ENCODE peak calls at places on chromosomes 3 and 15, in four cellular contexts. H is GM23338, R is WERI-Rb-1, X is NB4. Q is an unnamed sample.

GRCh38 chr3:129593595-129594339 is 12.7 kb downstream of the PLXND1 start:
- DNase-seq in H (peak), R (peak), X (peak), Q (no peak)

GRCh38 chr3:73784647-73785420 is 160.1 kb upstream of the PDZRN3 start:
- DNase-seq in H (no peak), R (no peak), X (no peak), Q (peak)

GRCh38 chr3:122186372-122186771 is 2.9 kb downstream of the CASR start:
- DNase-seq in H (no peak), R (no peak), X (no peak), Q (no peak)

GRCh38 chr3:43736558-43736995 is 45.8 kb downstream of the ABHD5 start:
- DNase-seq in H (no peak), R (no peak), X (no peak), Q (peak)

GRCh38 chr3:108296239-108296638 is at the start of gene HHLA2:
- DNase-seq in H (no peak), R (no peak), X (no peak), Q (peak)

GRCh38 chr3:185813691-185814215 is 11.1 kb downstream of the IGF2BP2 start:
- DNase-seq in H (peak), R (no peak), X (no peak), Q (peak)

GRCh38 chr3:47315069-47315647 is 32.4 kb downstream of the KLHL18 start:
- DNase-seq in H (no peak), R (no peak), X (no peak), Q (no peak)

GRCh38 chr15:23055316-23055715 is 15.9 kb upstream of the TUBGCP5 start:
- DNase-seq in H (no peak), R (no peak), X (no peak), Q (no peak)

GRCh38 chr3:197466586-197467399 is 89.0 kb downstream of the BDH1 start:
- DNase-seq in H (no peak), R (peak), X (peak), Q (peak)

GRCh38 chr15:31905054-31905453 is 125.3 kb upstream of the CHRNA7 start:
- DNase-seq in H (peak), R (peak), X (no peak), Q (no peak)

GRCh38 chr3:197478746-197479668 is 76.8 kb downstream of the BDH1 start:
- DNase-seq in H (no peak), R (no peak), X (peak), Q (no peak)

GRCh38 chr3:50165388-50166308 is 10.5 kb downstream of the SEMA3F start:
- DNase-seq in H (no peak), R (no peak), X (no peak), Q (peak)

GRCh38 chr3:171620825-171621434 is 160.7 kb upstream of the TNIK start:
- DNase-seq in H (no peak), R (no peak), X (no peak), Q (peak)

GRCh38 chr3:188361888-188362287 is 207.9 kb downstream of the LPP start:
- DNase-seq in H (no peak), R (no peak), X (no peak), Q (no peak)

GRCh38 chr3:43105224-43105596 is 669 bp downstream of the POMGNT2 start:
- DNase-seq in H (peak), R (no peak), X (no peak), Q (no peak)

GRCh38 chr15:80120636-80121035 is 32.2 kb upstream of the FAH start:
- DNase-seq in H (no peak), R (no peak), X (no peak), Q (no peak)

GRCh38 chr3:70003119-70003518 is 3.6 kb downstream of the SAMMSON start:
- DNase-seq in H (no peak), R (no peak), X (no peak), Q (no peak)

GRCh38 chr3:52231502-52232278 is 6.2 kb upstream of the TLR9 start:
- DNase-seq in H (peak), R (peak), X (peak), Q (peak)

GRCh38 chr15:35833590-35833989 is 287.6 kb upstream of the DPH6 start:
- DNase-seq in H (no peak), R (no peak), X (no peak), Q (no peak)

GRCh38 chr3:9175421-9175820 is 74.0 kb downstream of the SRGAP3 start:
- DNase-seq in H (no peak), R (no peak), X (no peak), Q (no peak)

GRCh38 chr15:46293550-46293949 is 658.7 kb downstream of the SQOR start:
- DNase-seq in H (peak), R (no peak), X (no peak), Q (no peak)

DNA sequence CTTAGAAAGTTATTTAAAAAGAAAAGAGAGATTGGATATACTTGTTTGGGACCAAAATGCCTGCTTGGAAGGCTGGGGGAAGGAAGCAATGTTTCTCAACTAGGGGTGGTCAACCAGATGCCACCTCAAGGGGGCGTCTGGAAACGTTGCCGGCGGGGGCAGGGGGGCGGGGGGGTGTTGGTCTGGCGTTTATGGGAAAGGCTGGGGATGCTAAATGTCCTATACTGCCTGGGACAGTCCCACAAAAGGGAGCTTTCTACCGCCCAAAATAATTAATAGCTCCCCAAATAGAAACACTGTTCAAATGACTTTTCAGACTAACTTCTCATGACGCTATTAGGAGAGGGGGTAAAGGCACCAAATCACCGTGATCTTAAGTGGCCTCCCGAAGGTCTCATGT is 2.2 kb downstream of the POLG start:
- DNase-seq in H (peak), R (peak), X (peak), Q (peak)
- TF ChIP-seq CTCF in H (peak), R (peak), X (peak), Q (peak)

DNA sequence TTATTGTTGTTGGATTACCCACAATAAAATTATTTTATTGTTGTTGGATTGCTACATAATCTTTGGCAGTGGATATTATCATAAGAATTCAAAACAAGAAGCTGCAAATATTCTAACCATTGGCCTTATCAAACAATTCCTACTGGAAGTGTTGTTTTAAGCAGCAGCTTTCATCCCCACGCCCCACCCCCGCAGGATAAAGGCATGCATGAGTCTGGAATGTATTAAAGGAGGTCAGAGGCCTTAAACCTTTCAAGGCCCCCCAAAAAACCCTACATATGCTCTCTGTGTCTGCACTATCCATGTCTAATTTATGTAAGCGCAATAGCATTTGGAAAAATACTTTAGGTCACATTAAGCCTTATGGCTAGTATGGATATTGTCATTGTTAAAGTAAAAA is 23.1 kb downstream of the P3H2 start:
- DNase-seq in H (peak), R (peak), X (no peak), Q (peak)
- H3K4me3 ChIP-seq in H (no peak), R (no peak), X (no peak), Q (no peak)

GRCh38 chr15:89106200-89106599 is 17.9 kb downstream of the ABHD2 start:
- DNase-seq in H (no peak), R (no peak), X (no peak), Q (no peak)

GRCh38 chr15:89105147-89105546 is 16.9 kb downstream of the ABHD2 start:
- DNase-seq in H (no peak), R (no peak), X (no peak), Q (peak)

GRCh38 chr15:89101302-89102191 is 13.3 kb downstream of the ABHD2 start:
- DNase-seq in H (no peak), R (no peak), X (no peak), Q (peak)

GRCh38 chr15:89103481-89104171 is 15.4 kb downstream of the ABHD2 start:
- DNase-seq in H (no peak), R (no peak), X (no peak), Q (no peak)

DNA sequence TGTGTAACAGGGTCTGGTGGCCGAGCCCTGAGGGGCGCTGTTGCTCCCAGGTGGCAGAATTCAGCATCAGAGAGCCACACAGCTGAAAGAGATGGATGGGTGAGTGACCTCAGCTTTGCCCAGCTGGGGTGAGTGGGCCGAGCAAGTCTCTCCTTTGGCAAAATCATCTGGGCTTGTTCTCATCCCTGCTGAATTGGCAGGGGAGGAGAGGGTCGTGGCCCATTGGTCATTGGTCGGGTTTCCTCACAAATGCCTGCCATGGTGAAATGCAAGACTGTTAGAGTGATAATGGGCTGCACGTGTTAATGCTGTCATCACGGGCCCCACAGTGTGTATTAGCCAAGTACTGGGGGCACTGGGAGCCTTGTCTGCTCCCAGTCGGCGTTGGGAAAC is 15.9 kb downstream of the ABHD2 start:
- DNase-seq in H (no peak), R (no peak), X (no peak), Q (peak)
- TF ChIP-seq CTCF in H (peak), R (no peak), X (no peak), Q (no peak)

GRCh38 chr15:60370804-60371700 is 26.7 kb downstream of the ANXA2 start:
- DNase-seq in H (no peak), R (no peak), X (no peak), Q (peak)

GRCh38 chr15:60373327-60373726 is 24.5 kb downstream of the ANXA2 start:
- DNase-seq in H (no peak), R (no peak), X (no peak), Q (no peak)

GRCh38 chr15:60372756-60373155 is 25.0 kb downstream of the ANXA2 start:
- DNase-seq in H (no peak), R (no peak), X (no peak), Q (peak)

GRCh38 chr15:60373745-60374144 is 24.0 kb downstream of the ANXA2 start:
- DNase-seq in H (no peak), R (no peak), X (no peak), Q (no peak)

DNA sequence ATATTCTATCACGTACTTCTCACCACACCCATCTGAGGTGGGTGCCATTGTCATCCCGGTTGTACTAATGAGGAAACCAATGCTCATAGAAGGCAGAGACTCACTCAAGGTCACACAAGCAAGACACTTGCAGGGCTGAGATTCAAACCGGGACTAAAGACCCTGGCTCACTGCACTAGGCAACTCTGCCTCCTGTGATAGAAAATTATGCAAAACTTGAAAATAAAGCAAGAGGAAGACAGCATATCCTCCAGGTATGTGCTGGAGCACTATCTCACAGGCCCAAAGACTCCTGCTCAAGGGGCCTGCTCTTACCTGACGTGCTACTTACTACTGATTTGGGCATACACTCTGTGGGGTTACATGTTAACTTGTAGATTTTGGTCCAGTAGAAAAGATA is 25.6 kb downstream of the ANXA2 start:
- DNase-seq in H (no peak), R (no peak), X (no peak), Q (no peak)
- H3K4me3 ChIP-seq in H (no peak), R (no peak), X (no peak), Q (no peak)

DNA sequence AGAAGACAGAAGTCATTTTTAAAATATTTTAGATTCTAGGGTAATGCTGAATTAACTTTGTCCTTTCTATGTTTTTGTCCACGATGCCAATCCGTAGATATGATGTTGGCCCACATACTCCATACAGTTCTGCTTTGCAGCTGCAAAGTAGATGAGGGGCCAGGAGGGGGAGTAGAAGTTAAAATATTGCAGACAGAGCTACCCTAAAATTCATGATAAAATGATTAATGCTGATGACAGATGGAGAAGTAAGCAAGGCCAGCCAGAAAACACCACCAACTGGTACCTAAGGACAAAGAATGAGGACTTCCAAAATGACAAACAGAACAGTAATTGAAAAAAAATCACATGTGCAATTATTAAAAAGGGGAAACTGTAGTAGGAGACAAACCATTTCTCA is 756.6 kb upstream of the ARPP21 start:
- DNase-seq in H (peak), R (peak), X (peak), Q (no peak)
- TF ChIP-seq CTCF in H (peak), R (peak), X (peak), Q (no peak)

GRCh38 chr15:40438712-40439111 is 2.0 kb upstream of the BAHD1 start:
- DNase-seq in H (no peak), R (no peak), X (no peak), Q (no peak)
- H3K4me3 ChIP-seq in H (peak), R (no peak), X (no peak), Q (no peak)

GRCh38 chr3:4303187-4304123 is at the start of gene SETMAR:
- DNase-seq in H (peak), R (peak), X (peak), Q (peak)
- TF ChIP-seq CTCF in H (no peak), R (no peak), X (no peak), Q (no peak)

GRCh38 chr3:5560199-5560598 is 372.7 kb downstream of the EDEM1 start:
- DNase-seq in H (no peak), R (no peak), X (no peak), Q (no peak)

GRCh38 chr3:5553203-5553602 is 365.7 kb downstream of the EDEM1 start:
- DNase-seq in H (no peak), R (no peak), X (no peak), Q (no peak)

DNA sequence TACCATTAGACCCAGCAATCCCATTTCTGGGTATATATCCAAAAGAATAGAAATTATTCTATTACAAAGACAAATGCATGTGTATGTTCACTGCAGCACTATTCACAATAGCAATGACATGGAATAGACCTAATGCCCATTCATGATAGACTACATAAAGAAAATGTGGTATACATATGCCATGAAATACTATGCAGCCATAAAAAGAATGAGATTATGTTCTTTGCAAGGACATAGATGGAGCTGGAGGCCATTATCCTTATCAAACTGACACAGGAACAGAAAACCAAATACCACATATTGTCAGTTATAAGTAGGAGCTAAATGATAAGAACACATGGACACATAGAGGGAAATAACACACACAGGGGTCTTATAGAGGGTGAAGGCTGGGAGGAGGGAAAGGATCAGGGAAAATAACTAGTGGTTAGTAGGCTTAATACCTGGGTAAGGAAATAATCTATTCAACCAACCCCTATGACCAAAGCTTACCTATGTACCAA is 366.8 kb downstream of the EDEM1 start:
- DNase-seq in H (no peak), R (no peak), X (no peak), Q (no peak)
- H3K4me3 ChIP-seq in H (no peak), R (no peak), X (no peak), Q (no peak)

GRCh38 chr15:65824031-65824743 is 32.1 kb upstream of the DENND4A start:
- DNase-seq in H (peak), R (peak), X (peak), Q (peak)
- TF ChIP-seq CTCF in H (peak), R (peak), X (peak), Q (peak)

Q was measured in fibroblast of the aortic adventitia.